ENCODE peak calls at places on chromosomes 16 and 17, in ten cellular contexts. E is breast epithelium, Z is esophagus muscularis mucosa, K is lower leg skin, J is fibroblast of lung, P is PC-9, H is BE2C, C is body of pancreas, D is brain microvascular endothelial cell, V is mammary epithelial cell. R is an unnamed sample.

GRCh38 chr16:28202147-28202746 is 9.5 kb downstream of the XPO6 start:
- DNase-seq in J (no peak), D (no peak), K (no peak), H (no peak), Z (no peak), E (no peak), P (no peak), C (no peak), V (no peak), R (no peak)

GRCh38 chr17:40795019-40795667 is 4.6 kb downstream of the KRT28 start:
- DNase-seq in E (no peak), P (no peak), D (no peak), Z (no peak), C (no peak), K (no peak), V (no peak), J (no peak), H (no peak), R (no peak)

GRCh38 chr17:17921192-17922082 is 50.8 kb downstream of the TOM1L2 start:
- DNase-seq in D (peak), Z (no peak), C (peak), J (peak), E (no peak), V (peak), P (peak), K (peak), H (no peak), R (peak)

GRCh38 chr17:72622661-72623433 is 469.6 kb downstream of the SLC39A11 start:
- DNase-seq in Z (no peak), K (no peak), P (no peak), E (no peak), H (no peak), V (peak), J (peak), C (no peak), D (no peak), R (no peak)

GRCh38 chr16:26464576-26465266 is 602.0 kb upstream of the C16orf82 start:
- DNase-seq in J (no peak), E (no peak), Z (no peak), P (no peak), V (no peak), D (no peak), C (no peak), H (no peak), K (no peak), R (no peak)

GRCh38 chr16:56451753-56452689 is 667 bp downstream of the OGFOD1 start:
- DNase-seq in V (peak), H (peak), P (peak), D (peak), K (no peak), J (peak), E (no peak), C (peak), Z (no peak), R (no peak)

GRCh38 chr17:61415374-61416210 is 15.9 kb downstream of the TBX2 start:
- DNase-seq in Z (peak), P (no peak), E (peak), V (no peak), D (no peak), K (no peak), H (no peak), J (no peak), C (no peak), R (no peak)

GRCh38 chr16:14232106-14232890 is 161.2 kb downstream of the MRTFB start:
- DNase-seq in C (peak), J (peak), E (no peak), K (no peak), Z (no peak), P (no peak), H (no peak), V (no peak), D (no peak), R (no peak)

GRCh38 chr17:7060165-7060890 is 16.4 kb upstream of the SLC16A11 start:
- DNase-seq in V (peak), H (no peak), C (no peak), Z (no peak), D (peak), J (peak), E (no peak), K (no peak), P (peak), R (no peak)

GRCh38 chr17:69358688-69359596 is 32.0 kb upstream of the ABCA5 start:
- DNase-seq in H (no peak), V (no peak), K (no peak), Z (no peak), C (no peak), J (no peak), P (no peak), D (no peak), E (no peak), R (no peak)

GRCh38 chr16:53220585-53220984 is 165.8 kb downstream of the CHD9 start:
- DNase-seq in J (peak), Z (no peak), P (no peak), E (no peak), C (no peak), V (no peak), H (peak), K (no peak), D (peak), R (peak)

GRCh38 chr16:13186813-13187212 is 285.4 kb downstream of the SHISA9 start:
- DNase-seq in H (no peak), J (no peak), Z (peak), E (no peak), P (no peak), K (no peak), C (peak), D (no peak), V (peak), R (no peak)

GRCh38 chr17:67994827-67995567 is 1.3 kb downstream of the C17orf58 start:
- DNase-seq in P (peak), C (peak), H (no peak), J (peak), K (no peak), Z (no peak), E (no peak), D (peak), V (peak), R (no peak)

GRCh38 chr16:1941924-1942809 is 832 bp downstream of the MSRB1 start:
- DNase-seq in D (no peak), E (no peak), H (no peak), C (peak), V (peak), J (peak), Z (no peak), P (peak), K (no peak), R (no peak)

GRCh38 chr16:80084614-80085013 is 456.2 kb upstream of the DYNLRB2 start:
- DNase-seq in C (peak), K (no peak), E (no peak), P (peak), D (peak), H (no peak), V (peak), Z (no peak), J (peak), R (peak)

GRCh38 chr16:17304124-17304813 is 166.5 kb downstream of the XYLT1 start:
- DNase-seq in V (peak), J (no peak), E (no peak), H (no peak), D (no peak), P (peak), C (peak), Z (no peak), K (no peak), R (no peak)

DNA sequence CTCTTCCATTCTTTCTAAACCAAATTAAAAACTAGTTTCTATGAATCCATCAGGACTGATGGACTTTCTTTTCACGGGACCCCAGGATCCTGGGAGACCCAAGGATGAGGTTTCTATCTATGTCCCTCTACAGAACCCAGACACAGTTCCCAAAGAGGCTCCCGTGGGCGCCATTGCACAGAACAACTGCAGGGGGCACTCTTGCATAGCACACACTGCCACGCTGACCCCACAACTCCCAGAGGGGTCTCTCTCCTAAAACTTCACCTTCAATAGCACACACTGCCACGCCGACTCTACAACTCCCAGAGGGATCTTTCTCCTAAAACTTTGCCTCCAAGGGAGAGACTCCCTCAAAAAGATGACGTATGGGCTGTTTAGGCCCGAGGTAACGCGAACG is 9.0 kb downstream of the ABR start:
- DNase-seq in V (no peak), E (no peak), D (no peak), Z (no peak), C (no peak), J (no peak), K (no peak), H (no peak), P (peak), R (no peak)
- TF ChIP-seq CTCF in V (peak), E (no peak), D (peak), Z (no peak), C (no peak), J (peak), K (no peak), H (peak), P (peak), R (no peak)

GRCh38 chr17:63816669-63817068 is 10.6 kb upstream of the PSMC5 start:
- DNase-seq in P (no peak), E (no peak), H (no peak), Z (no peak), J (peak), K (no peak), C (no peak), V (no peak), D (no peak), R (no peak)

GRCh38 chr17:63819131-63819530 is 8.1 kb upstream of the PSMC5 start:
- DNase-seq in E (no peak), C (no peak), J (no peak), P (no peak), H (no peak), V (no peak), Z (no peak), K (no peak), D (no peak), R (no peak)

GRCh38 chr17:63819585-63820537 is 7.4 kb upstream of the PSMC5 start:
- DNase-seq in V (no peak), P (no peak), E (no peak), H (no peak), K (no peak), Z (no peak), C (no peak), J (no peak), D (no peak), R (no peak)

GRCh38 chr17:63817736-63818385 is 9.4 kb upstream of the PSMC5 start:
- DNase-seq in C (no peak), J (no peak), Z (no peak), P (no peak), K (no peak), D (no peak), E (no peak), H (no peak), V (no peak), R (no peak)

GRCh38 chr17:63816123-63816522 is 11.1 kb upstream of the PSMC5 start:
- DNase-seq in H (no peak), K (no peak), V (no peak), D (no peak), C (no peak), J (no peak), P (no peak), Z (no peak), E (no peak), R (no peak)
- H3K4me3 ChIP-seq in H (no peak), K (no peak), V (no peak), D (no peak), C (no peak), J (no peak), P (no peak), Z (no peak), E (no peak), R (no peak)

DNA sequence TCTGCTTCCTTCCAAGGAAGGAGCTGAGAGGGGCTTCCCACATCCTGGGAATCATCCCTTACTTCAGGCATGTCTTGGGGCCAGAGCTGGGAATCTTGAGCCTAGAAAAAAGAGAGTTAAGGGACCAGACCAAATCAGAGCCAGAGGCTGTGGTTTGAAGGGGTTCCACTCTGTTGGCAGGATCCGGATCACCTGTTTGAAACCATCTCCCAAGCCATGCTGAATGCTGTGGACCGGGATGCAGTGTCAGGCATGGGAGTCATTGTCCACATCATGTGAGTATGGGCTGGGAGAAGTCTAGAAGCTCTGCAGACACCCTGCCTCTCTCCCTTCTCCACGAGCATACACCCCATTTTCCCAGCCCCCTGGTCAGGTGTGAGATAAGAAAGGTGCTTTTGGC is 9.7 kb downstream of the PSMB3 start:
- DNase-seq in D (no peak), E (no peak), H (no peak), K (no peak), V (no peak), J (no peak), Z (no peak), C (no peak), P (no peak), R (no peak)
- TF ChIP-seq CTCF in D (no peak), E (no peak), H (no peak), K (no peak), V (no peak), J (no peak), Z (no peak), C (no peak), P (no peak), R (no peak)

GRCh38 chr17:77959926-77960521 is 1.5 kb downstream of the TNRC6C start:
- DNase-seq in J (peak), D (no peak), V (no peak), E (no peak), H (no peak), C (no peak), Z (peak), P (no peak), K (no peak), R (no peak)

GRCh38 chr17:77959216-77959925 is 868 bp downstream of the TNRC6C start:
- DNase-seq in Z (peak), H (peak), K (peak), D (peak), C (peak), J (peak), P (no peak), V (peak), E (no peak), R (no peak)

GRCh38 chr17:77957869-77958715 is at the start of gene TNRC6C:
- DNase-seq in H (peak), J (peak), K (peak), E (peak), D (peak), V (peak), Z (peak), P (no peak), C (peak), R (peak)

GRCh38 chr17:77957215-77957868 is 1.2 kb upstream of the TNRC6C start:
- DNase-seq in Z (peak), C (no peak), E (no peak), D (no peak), H (no peak), J (peak), P (no peak), K (no peak), V (peak), R (no peak)

GRCh38 chr17:77958716-77959215 is 263 bp downstream of the TNRC6C start:
- DNase-seq in V (no peak), D (no peak), E (no peak), C (peak), Z (no peak), H (no peak), J (no peak), P (no peak), K (no peak), R (no peak)
- H3K4me3 ChIP-seq in V (no peak), D (peak), E (peak), C (no peak), Z (peak), H (peak), J (peak), P (no peak), K (peak), R (peak)

GRCh38 chr17:75587718-75588545 is at the start of gene MYO15B:
- DNase-seq in Z (no peak), E (no peak), K (peak), P (no peak), H (no peak), C (peak), V (no peak), J (no peak), D (no peak), R (no peak)
- TF ChIP-seq CTCF in Z (peak), E (peak), K (no peak), P (no peak), H (no peak), C (peak), V (no peak), J (no peak), D (peak), R (peak)

GRCh38 chr17:29586676-29587469 is 2.6 kb downstream of the GIT1 start:
- DNase-seq in E (no peak), Z (no peak), K (no peak), D (no peak), P (peak), J (no peak), C (no peak), V (no peak), H (no peak), R (no peak)
- H3K4me3 ChIP-seq in E (no peak), Z (peak), K (no peak), D (no peak), P (no peak), J (peak), C (no peak), V (no peak), H (no peak), R (no peak)

R was measured in AG09309.